ENCODE peak calls at places on chromosomes 13 and 19, in four cellular contexts. J, I, G and T are unnamed samples.

GRCh38 chr19:49488046-49488862 is 846 bp downstream of the RPL13A start:
- DNase-seq in I (no peak), J (no peak), G (peak), T (no peak)

GRCh38 chr13:75544681-75545333 is 4.8 kb upstream of the UCHL3 start:
- DNase-seq in I (no peak), J (peak), G (no peak), T (no peak)

GRCh38 chr19:50777830-50778303 is 7.6 kb downstream of the GPR32 start:
- DNase-seq in G (peak), J (no peak), I (no peak), T (no peak)

GRCh38 chr19:2976609-2977000 is 759 bp upstream of the TLE6 start:
- DNase-seq in I (no peak), J (no peak), G (no peak), T (no peak)

GRCh38 chr19:19613456-19613855 is 5.0 kb downstream of the PBX4 start:
- DNase-seq in I (no peak), J (no peak), G (no peak), T (peak)

GRCh38 chr19:52335768-52336116 is 301 bp upstream of the ZNF610 start:
- DNase-seq in G (no peak), J (no peak), I (no peak), T (no peak)

GRCh38 chr19:11434703-11435056 is 241 bp downstream of the ODAD3 start:
- DNase-seq in I (no peak), G (no peak), J (no peak), T (no peak)

GRCh38 chr13:100454876-100455275 is 133.7 kb downstream of the GGACT start:
- DNase-seq in J (no peak), G (no peak), I (no peak), T (peak)

GRCh38 chr19:16957151-16957662 is 68.4 kb downstream of the F2RL3 start:
- DNase-seq in I (peak), G (no peak), J (no peak), T (no peak)

GRCh38 chr13:44927953-44928352 is 61.3 kb downstream of the NUFIP1 start:
- DNase-seq in I (no peak), G (no peak), J (no peak), T (no peak)

GRCh38 chr13:110116072-110116487 is 190.9 kb downstream of the COL4A1 start:
- DNase-seq in I (peak), J (peak), G (peak), T (peak)
- TF ChIP-seq FOSL1 in I (no peak), J (no peak), G (no peak), T (no peak)

GRCh38 chr19:4720037-4720700 is 3.5 kb downstream of the DPP9 start:
- DNase-seq in I (no peak), G (no peak), J (no peak), T (no peak)

GRCh38 chr19:4724252-4724514 is 541 bp upstream of the DPP9 start:
- DNase-seq in I (no peak), J (no peak), G (no peak), T (no peak)

GRCh38 chr19:4723465-4724251 is at the start of gene DPP9:
- DNase-seq in J (peak), G (peak), I (peak), T (peak)

GRCh38 chr19:4721196-4721595 is 2.4 kb downstream of the DPP9 start:
- DNase-seq in J (no peak), I (no peak), G (no peak), T (no peak)

DNA sequence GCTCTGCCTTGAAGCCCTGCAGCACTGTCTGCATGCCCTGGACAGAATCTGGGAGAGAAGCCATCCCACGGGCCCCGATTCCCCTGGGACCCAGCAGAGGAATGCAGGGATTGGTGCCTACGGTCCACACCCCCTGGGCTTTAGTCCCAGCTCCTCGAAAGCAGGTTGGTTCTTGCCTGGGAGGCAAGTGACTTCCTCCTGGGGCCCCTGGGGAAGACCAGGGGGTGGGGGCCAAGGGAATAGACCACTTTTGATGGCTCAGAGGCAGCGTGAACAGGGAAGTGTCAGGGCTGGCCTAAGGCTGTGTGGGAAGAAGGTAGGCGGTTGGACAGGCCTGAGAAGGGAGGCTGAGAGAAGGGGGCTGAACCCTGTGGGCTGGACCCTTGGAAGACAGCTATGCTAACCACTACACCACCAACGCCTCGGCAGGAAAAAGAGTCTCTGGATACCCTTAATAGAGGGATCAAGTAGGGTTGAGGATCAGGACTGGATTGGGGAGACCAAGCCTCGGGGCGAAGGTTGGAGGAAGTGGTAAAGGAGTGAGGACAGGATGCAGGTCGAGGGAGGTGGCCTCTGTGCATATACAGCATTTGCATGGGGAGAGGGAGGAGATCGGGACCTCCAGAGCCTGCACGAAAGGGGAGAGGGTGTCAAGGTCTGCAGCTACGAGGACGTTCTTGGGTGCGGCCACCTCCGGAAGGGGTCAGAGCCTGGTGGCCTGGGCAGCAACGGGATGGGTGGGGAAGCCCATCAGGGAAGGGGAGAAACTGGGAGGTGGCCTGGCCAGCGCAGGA is 774 bp downstream of the DPP9 start:
- DNase-seq in J (no peak), I (no peak), G (peak), T (no peak)
- TF ChIP-seq FOSL1 in J (no peak), I (no peak), G (no peak), T (no peak)

GRCh38 chr13:111555268-111555633 is 234.8 kb downstream of the TEX29 start:
- DNase-seq in J (no peak), G (no peak), I (no peak), T (no peak)

GRCh38 chr13:111556496-111556895 is 236.1 kb downstream of the TEX29 start:
- DNase-seq in J (no peak), I (no peak), G (no peak), T (no peak)

GRCh38 chr13:111552891-111553637 is 232.6 kb downstream of the TEX29 start:
- DNase-seq in I (no peak), J (no peak), G (peak), T (no peak)

GRCh38 chr13:111555906-111556305 is 235.5 kb downstream of the TEX29 start:
- DNase-seq in G (no peak), I (no peak), J (no peak), T (no peak)

DNA sequence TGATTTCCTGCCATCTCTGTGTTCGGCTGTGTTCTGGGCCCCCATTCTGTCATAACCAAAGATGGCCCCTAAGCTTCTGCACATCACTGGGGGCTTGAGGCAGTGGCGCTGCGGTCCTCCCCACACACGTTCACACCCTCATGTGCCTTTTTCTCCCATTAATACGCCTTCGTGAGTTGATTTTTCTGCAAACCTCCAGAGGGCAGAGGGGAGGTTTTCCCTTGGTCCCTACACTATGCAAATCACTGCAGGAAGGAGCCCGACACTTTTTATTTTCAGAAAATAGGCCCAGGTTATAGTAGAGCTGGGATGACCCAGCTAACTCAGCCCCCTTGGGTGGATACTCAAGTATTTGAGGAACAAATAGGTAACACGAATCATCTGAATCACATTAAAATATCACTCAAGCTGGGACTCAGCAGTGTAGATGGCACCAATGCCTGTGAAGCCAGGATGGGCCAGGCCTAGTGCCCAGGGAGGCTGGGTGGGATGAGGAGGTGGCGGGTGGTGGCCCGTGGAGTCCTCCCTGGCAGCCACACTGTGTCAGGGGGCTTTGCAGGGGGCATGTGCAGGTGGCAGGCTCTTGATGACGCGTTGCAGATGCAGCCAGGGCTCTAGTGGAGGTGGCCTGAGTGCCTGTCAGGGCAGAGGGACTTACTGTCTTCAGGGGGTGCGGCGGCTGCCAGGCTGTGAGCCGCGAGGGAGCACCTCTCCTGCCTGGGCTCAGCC is 234.3 kb downstream of the TEX29 start:
- DNase-seq in J (no peak), G (no peak), I (no peak), T (no peak)
- TF ChIP-seq FOSL1 in J (no peak), G (no peak), I (no peak), T (no peak)

DNA sequence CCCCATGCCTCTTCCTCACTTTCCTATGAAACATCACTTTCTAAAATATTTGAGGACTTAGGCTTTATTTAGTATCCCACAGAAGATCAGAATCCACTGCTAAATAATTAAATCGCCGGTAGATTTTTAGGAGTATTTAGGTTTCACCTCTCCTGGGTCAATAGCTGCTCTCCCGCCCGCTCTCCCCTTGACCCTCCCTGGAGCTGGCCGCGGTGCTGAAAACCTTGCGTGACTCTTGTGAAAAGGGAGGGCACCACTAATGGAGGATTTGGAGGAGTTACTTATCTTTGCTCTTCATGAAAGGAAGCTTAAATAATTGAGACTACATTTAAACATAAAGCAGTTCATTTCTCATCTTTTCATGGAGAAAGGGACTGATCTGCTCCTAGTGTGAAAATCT is 14.1 kb downstream of the POU4F1 start:
- DNase-seq in J (peak), G (peak), I (peak), T (no peak)
- TF ChIP-seq FOSL1 in J (no peak), G (no peak), I (no peak), T (no peak)

GRCh38 chr13:50493683-50494082 is 349.8 kb downstream of the DLEU7 start:
- DNase-seq in I (no peak), J (no peak), G (no peak), T (no peak)

GRCh38 chr13:50494110-50494509 is 349.4 kb downstream of the DLEU7 start:
- DNase-seq in I (no peak), J (no peak), G (no peak), T (no peak)
- TF ChIP-seq FOSL1 in I (no peak), J (no peak), G (no peak), T (no peak)

GRCh38 chr19:32606289-32606688 is 25.3 kb downstream of the PDCD5 start:
- DNase-seq in I (no peak), J (no peak), G (no peak), T (no peak)

GRCh38 chr19:32599736-32600157 is 18.8 kb downstream of the PDCD5 start:
- DNase-seq in G (peak), J (peak), I (no peak), T (peak)

GRCh38 chr19:32605544-32605943 is 24.6 kb downstream of the PDCD5 start:
- DNase-seq in G (no peak), I (no peak), J (no peak), T (no peak)

GRCh38 chr19:32607479-32607878 is 26.5 kb downstream of the PDCD5 start:
- DNase-seq in I (no peak), G (no peak), J (no peak), T (no peak)

GRCh38 chr19:32603961-32604360 is 23.0 kb downstream of the PDCD5 start:
- DNase-seq in G (no peak), J (no peak), I (no peak), T (no peak)
- TF ChIP-seq FOSL1 in G (no peak), J (no peak), I (no peak), T (no peak)

GRCh38 chr13:62697702-62698101 is 1282.1 kb upstream of the PCDH20 start:
- DNase-seq in I (no peak), G (no peak), J (no peak), T (no peak)

GRCh38 chr13:62704795-62705329 is 1289.2 kb upstream of the PCDH20 start:
- DNase-seq in G (no peak), J (no peak), I (no peak), T (no peak)

GRCh38 chr13:62706035-62706434 is 1290.4 kb upstream of the PCDH20 start:
- DNase-seq in I (no peak), J (no peak), G (no peak), T (peak)

DNA sequence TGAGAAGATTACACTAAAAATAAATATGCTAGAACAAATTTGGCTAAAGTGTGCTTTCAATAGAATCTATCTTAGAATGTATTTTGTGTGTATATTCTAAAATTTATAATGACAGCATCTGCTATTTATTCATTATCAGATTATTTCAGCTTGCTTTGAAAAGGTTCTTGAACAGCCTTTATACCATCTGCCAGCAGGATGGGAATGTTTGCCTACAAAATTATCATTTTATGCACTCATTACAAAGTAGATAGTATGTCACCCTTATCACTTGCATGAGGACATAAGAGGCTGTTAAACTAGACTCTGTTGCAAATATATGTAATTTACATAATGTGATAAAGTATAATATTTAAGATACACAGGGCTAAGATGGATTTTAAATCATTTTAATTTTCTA is 1286.9 kb upstream of the PCDH20 start:
- DNase-seq in J (no peak), I (no peak), G (no peak), T (no peak)
- TF ChIP-seq FOSL1 in J (no peak), I (no peak), G (no peak), T (no peak)